ENCODE peak calls at places on chromosomes 5 and 9, in five cellular contexts. H, W, V, M and R are unnamed samples.

GRCh38 chr9:121169094-121169601 is 32.5 kb downstream of the RAB14 start:
- DNase-seq in H (peak; percentile 33), W (no peak), V (peak; percentile 73), M (no peak), R (no peak)

GRCh38 chr5:51201024-51201423 is 182.2 kb upstream of the ISL1 start:
- DNase-seq in H (no peak), W (no peak), V (no peak), M (no peak), R (no peak)

GRCh38 chr9:20355022-20355421 is 267.3 kb downstream of the MLLT3 start:
- DNase-seq in H (no peak), W (no peak), V (no peak), M (no peak), R (peak; percentile 80)

GRCh38 chr5:142551242-142552067 is 134.4 kb downstream of the FGF1 start:
- DNase-seq in H (peak; percentile 94), W (no peak), V (peak; percentile 46), M (no peak), R (peak; percentile 86)

GRCh38 chr5:138241688-138242547 is 28.8 kb upstream of the CDC23 start:
- DNase-seq in H (no peak), W (no peak), V (peak; percentile 52), M (peak; percentile 35), R (no peak)

GRCh38 chr9:35615981-35616680 is 2.1 kb downstream of the CD72 start:
- DNase-seq in H (no peak), W (no peak), V (no peak), M (no peak), R (no peak)

GRCh38 chr9:127166651-127167524 is 44.5 kb upstream of the ANGPTL2 start:
- DNase-seq in H (peak; percentile 40), W (no peak), V (no peak), M (no peak), R (no peak)

GRCh38 chr5:170225326-170226137 is 7.3 kb upstream of the C5orf58 start:
- DNase-seq in H (peak; percentile 78), W (peak; percentile 69), V (peak; percentile 74), M (peak; percentile 82), R (peak; percentile 8)

GRCh38 chr5:78467744-78468357 is 107.4 kb downstream of the SCAMP1 start:
- DNase-seq in H (peak; percentile 60), W (no peak), V (peak; percentile 72), M (no peak), R (peak; percentile 32)

GRCh38 chr5:171667341-171668096 is 118.1 kb upstream of the SMIM23 start:
- DNase-seq in H (no peak), W (no peak), V (peak; percentile 83), M (peak; percentile 80), R (no peak)

GRCh38 chr5:124655943-124656459 is 90.4 kb downstream of the ZNF608 start:
- DNase-seq in H (peak; percentile 75), W (no peak), V (peak; percentile 97), M (no peak), R (no peak)

GRCh38 chr9:94827584-94828304 is 101.2 kb downstream of the AOPEP start:
- DNase-seq in H (no peak), W (no peak), V (peak; percentile 83), M (no peak), R (no peak)

GRCh38 chr9:114190563-114190905 is 35.2 kb downstream of the COL27A1 start:
- DNase-seq in H (no peak), W (no peak), V (no peak), M (no peak), R (no peak)

GRCh38 chr5:14250778-14251711 is 107.9 kb downstream of the TRIO start:
- DNase-seq in H (no peak), W (no peak), V (no peak), M (no peak), R (no peak)

GRCh38 chr5:92927291-92927778 is 653.7 kb downstream of the NR2F1-AS1 start:
- DNase-seq in H (no peak), W (no peak), V (peak; percentile 73), M (no peak), R (no peak)

GRCh38 chr5:18069790-18070189 is 435.5 kb downstream of the TAF11L14 start:
- DNase-seq in H (no peak), W (no peak), V (no peak), M (no peak), R (no peak)

GRCh38 chr9:34987160-34988040 is 2.1 kb upstream of the DNAJB5 start:
- DNase-seq in H (peak; percentile 33), W (no peak), V (no peak), M (no peak), R (no peak)

GRCh38 chr5:124996764-124997077 is 250.3 kb upstream of the ZNF608 start:
- DNase-seq in H (peak; percentile 61), W (no peak), V (no peak), M (no peak), R (no peak)

GRCh38 chr5:132764051-132764450 is 13.0 kb downstream of the SEPTIN8 start:
- DNase-seq in H (no peak), W (no peak), V (no peak), M (no peak), R (no peak)

GRCh38 chr5:16934123-16934522 is 2.0 kb downstream of the MYO10 start:
- DNase-seq in H (peak; percentile 93), W (no peak), V (peak; percentile 82), M (peak; percentile 37), R (peak; percentile 85)

GRCh38 chr9:72363226-72363625 is 1.8 kb downstream of the ZFAND5 start:
- DNase-seq in H (no peak), W (no peak), V (no peak), M (no peak), R (no peak)

GRCh38 chr5:177124486-177124991 is 9.0 kb upstream of the NSD1 start:
- DNase-seq in H (no peak), W (no peak), V (no peak), M (no peak), R (no peak)

GRCh38 chr9:123725389-123725788 is 204.5 kb downstream of the DENND1A start:
- DNase-seq in H (no peak), W (no peak), V (no peak), M (peak; percentile 44), R (no peak)

GRCh38 chr5:139789116-139789844 is 6.3 kb upstream of the PSD2 start:
- DNase-seq in H (no peak), W (no peak), V (no peak), M (no peak), R (no peak)

GRCh38 chr9:137828527-137829259 is 48.9 kb upstream of the CACNA1B start:
- DNase-seq in H (peak; percentile 41), W (no peak), V (peak; percentile 35), M (no peak), R (no peak)